ENCODE peak calls at places on chromosomes 6 and 20, in four cellular contexts. A is AG04450, S is EH, R is GM20000. N is an unnamed sample.

GRCh38 chr6:47414517-47415167 is 62.9 kb upstream of the CD2AP start:
- DNase-seq in A (no peak), S (peak), R (peak), N (peak)

GRCh38 chr6:123276439-123277045 is 280.5 kb downstream of the CLVS2 start:
- DNase-seq in A (no peak), S (no peak), R (no peak), N (no peak)

GRCh38 chr20:61608275-61609085 is 356.4 kb downstream of the CDH4 start:
- DNase-seq in A (no peak), S (peak), R (no peak), N (no peak)

GRCh38 chr6:63245420-63245819 is 34.2 kb downstream of the FKBP1C start:
- DNase-seq in A (no peak), S (no peak), R (no peak), N (no peak)

GRCh38 chr6:149913542-149914240 is 9.2 kb downstream of the RAET1G start:
- DNase-seq in A (no peak), S (no peak), R (no peak), N (no peak)

GRCh38 chr20:47776639-47777038 is 8.6 kb downstream of the SULF2 start:
- DNase-seq in A (no peak), S (no peak), R (no peak), N (no peak)

GRCh38 chr6:143337201-143337949 is 113.1 kb downstream of the ADAT2 start:
- DNase-seq in A (no peak), S (no peak), R (no peak), N (no peak)

GRCh38 chr6:13724174-13724573 is 12.5 kb upstream of the RANBP9 start:
- DNase-seq in A (no peak), S (peak), R (no peak), N (no peak)

GRCh38 chr6:95819939-95820338 is 195.8 kb upstream of the FUT9 start:
- DNase-seq in A (no peak), S (no peak), R (no peak), N (no peak)

GRCh38 chr6:124524821-124525220 is 437.4 kb upstream of the RNF217 start:
- DNase-seq in A (no peak), S (no peak), R (no peak), N (no peak)

GRCh38 chr6:41546475-41546865 is 289 bp downstream of the FOXP4 start:
- DNase-seq in A (no peak), S (no peak), R (no peak), N (no peak)

N was measured in AG09309.